ENCODE peak calls at places on chromosomes 11 and 22, in five cellular contexts. K, P, L, T and B are unnamed samples.

GRCh38 chr11:60913793-60914619 is at the start of gene TMEM109:
- DNase-seq in K (peak), P (peak), L (peak), T (peak), B (peak)

GRCh38 chr11:26204110-26204509 is 127.8 kb upstream of the ANO3 start:
- DNase-seq in K (no peak), P (no peak), L (no peak), T (no peak), B (no peak)

GRCh38 chr11:130779943-130780342 is 136.3 kb downstream of the SNX19 start:
- DNase-seq in K (no peak), P (no peak), L (no peak), T (no peak), B (no peak)

GRCh38 chr11:115990004-115990447 is 485.8 kb upstream of the CADM1 start:
- DNase-seq in K (no peak), P (no peak), L (peak), T (no peak), B (no peak)

GRCh38 chr22:19875531-19876313 is 21.0 kb upstream of the GNB1L start:
- DNase-seq in K (peak), P (no peak), L (peak), T (no peak), B (no peak)

GRCh38 chr11:30131535-30131934 is 99.3 kb upstream of the FSHB start:
- DNase-seq in K (no peak), P (no peak), L (no peak), T (peak), B (peak)

GRCh38 chr11:43197357-43197756 is 114.4 kb upstream of the API5 start:
- DNase-seq in K (no peak), P (no peak), L (no peak), T (no peak), B (no peak)

GRCh38 chr22:43628253-43628649 is 183.9 kb downstream of the EFCAB6 start:
- DNase-seq in K (no peak), P (no peak), L (no peak), T (no peak), B (no peak)

GRCh38 chr22:19876941-19877625 is 22.4 kb upstream of the GNB1L start:
- DNase-seq in K (peak), P (no peak), L (peak), T (no peak), B (no peak)

GRCh38 chr22:45631839-45632238 is 39.8 kb upstream of the ATXN10 start:
- DNase-seq in K (no peak), P (no peak), L (no peak), T (no peak), B (no peak)

GRCh38 chr11:94152678-94153065 is 24.0 kb downstream of the PANX1 start:
- DNase-seq in K (no peak), P (no peak), L (no peak), T (no peak), B (no peak)

GRCh38 chr11:62602141-62603071 is 741 bp upstream of the MTA2 start:
- DNase-seq in K (peak), P (peak), L (peak), T (no peak), B (no peak)

GRCh38 chr11:40292636-40293585 is 1166.5 kb downstream of the LRRC4C start:
- DNase-seq in K (no peak), P (peak), L (peak), T (no peak), B (no peak)

GRCh38 chr11:1845571-1846452 is 7.0 kb downstream of the TNNI2 start:
- DNase-seq in K (no peak), P (no peak), L (peak), T (no peak), B (no peak)

GRCh38 chr11:118082880-118083543 is 3.8 kb downstream of the SMIM35 start:
- DNase-seq in K (no peak), P (no peak), L (no peak), T (no peak), B (no peak)

GRCh38 chr11:118176400-118177134 is at the start of gene SCN2B:
- DNase-seq in K (no peak), P (no peak), L (no peak), T (no peak), B (no peak)

GRCh38 chr11:76010051-76010450 is 195.0 kb downstream of the UVRAG start:
- DNase-seq in K (no peak), P (no peak), L (no peak), T (no peak), B (no peak)

GRCh38 chr11:110951041-110951440 is 238.8 kb upstream of the ARHGAP20 start:
- DNase-seq in K (no peak), P (no peak), L (no peak), T (no peak), B (no peak)

GRCh38 chr11:72443016-72443415 is 8.7 kb upstream of the CLPB start:
- DNase-seq in K (no peak), P (no peak), L (no peak), T (no peak), B (no peak)

GRCh38 chr11:102194257-102194656 is 84.0 kb downstream of the YAP1 start:
- DNase-seq in K (no peak), P (no peak), L (no peak), T (peak), B (no peak)

GRCh38 chr11:47148903-47149535 is 27.7 kb downstream of the ARFGAP2 start:
- DNase-seq in K (no peak), P (peak), L (no peak), T (no peak), B (no peak)

GRCh38 chr11:70897429-70897828 is 354.9 kb downstream of the SHANK2 start:
- DNase-seq in K (no peak), P (no peak), L (no peak), T (no peak), B (no peak)

GRCh38 chr11:1772270-1773130 is 8.8 kb upstream of the CTSD start:
- DNase-seq in K (peak), P (no peak), L (peak), T (peak), B (peak)

GRCh38 chr11:65113361-65113756 is 1.7 kb downstream of the TM7SF2 start:
- DNase-seq in K (no peak), P (peak), L (no peak), T (no peak), B (no peak)